ENCODE peak calls at places on chromosomes 1 and 21, in four cellular contexts. T, R, P and B are unnamed samples.

GRCh38 chr21:41168391-41169257 is 664 bp downstream of the BACE2 start:
- DNase-seq in T (peak), R (no peak), P (peak), B (peak)

GRCh38 chr1:83769072-83769471 is 229.9 kb downstream of the TTLL7 start:
- DNase-seq in T (no peak), R (no peak), P (no peak), B (no peak)

GRCh38 chr1:2624735-2625300 is 8.0 kb downstream of the MMEL1 start:
- DNase-seq in T (no peak), R (no peak), P (no peak), B (no peak)

GRCh38 chr1:184748767-184749166 is 5.9 kb downstream of the EDEM3 start:
- DNase-seq in T (no peak), R (no peak), P (no peak), B (no peak)

GRCh38 chr21:17828223-17828622 is 9.1 kb upstream of the C21orf91 start:
- DNase-seq in T (no peak), R (no peak), P (peak), B (peak)

GRCh38 chr21:28737671-28738279 is 254.9 kb downstream of the LTN1 start:
- DNase-seq in T (no peak), R (no peak), P (peak), B (peak)

GRCh38 chr1:230568008-230568407 is 74.3 kb upstream of the COG2 start:
- DNase-seq in T (no peak), R (no peak), P (peak), B (no peak)

GRCh38 chr1:244341455-244342450 is 110.0 kb downstream of the ADSS2 start:
- DNase-seq in T (no peak), R (peak), P (no peak), B (no peak)

GRCh38 chr1:205616563-205617293 is 15.1 kb downstream of the ELK4 start:
- DNase-seq in T (peak), R (no peak), P (no peak), B (no peak)

DNA sequence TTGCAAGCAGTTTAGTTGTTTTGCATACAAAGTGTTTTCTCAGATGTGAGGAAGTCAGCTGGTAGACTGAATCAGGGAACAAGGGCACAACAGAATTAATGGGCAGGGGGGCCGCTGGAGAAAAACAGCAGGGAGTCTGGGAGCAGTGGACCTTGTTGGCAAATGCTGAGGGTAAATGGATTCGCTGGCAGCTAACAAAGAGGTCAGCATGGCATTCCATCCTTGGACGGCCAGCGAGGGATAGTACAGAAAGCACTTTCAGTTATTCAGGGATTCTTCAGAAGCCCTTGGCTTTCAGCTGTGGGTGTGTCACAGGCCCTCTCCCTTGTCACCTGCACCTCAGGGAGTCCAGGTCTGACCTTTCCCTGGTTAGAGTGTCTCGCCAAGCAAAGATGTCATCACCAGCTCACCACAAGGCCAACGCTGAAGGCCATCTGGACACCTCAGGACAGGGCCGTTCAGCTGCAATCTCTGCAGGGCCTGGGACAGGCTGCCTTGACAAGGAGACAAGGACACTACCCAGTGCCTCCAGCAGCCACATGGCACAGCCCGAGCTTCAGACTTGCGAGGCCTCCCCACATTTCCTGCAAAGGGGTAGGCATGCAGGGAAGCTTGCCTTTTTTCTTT is 90.4 kb downstream of the KCNN3 start:
- DNase-seq in T (no peak), R (no peak), P (no peak), B (no peak)
- TF ChIP-seq CTCF in T (no peak), R (no peak), P (no peak), B (no peak)

GRCh38 chr1:181089777-181090505 is 1.4 kb downstream of the IER5 start:
- DNase-seq in T (peak), R (peak), P (no peak), B (peak)

GRCh38 chr1:181089017-181089776 is 697 bp downstream of the IER5 start:
- DNase-seq in T (no peak), R (peak), P (no peak), B (no peak)

GRCh38 chr1:181087400-181087901 is 1.0 kb upstream of the IER5 start:
- DNase-seq in T (peak), R (no peak), P (no peak), B (no peak)

GRCh38 chr1:181086926-181087325 is 1.6 kb upstream of the IER5 start:
- DNase-seq in T (no peak), R (no peak), P (no peak), B (peak)

DNA sequence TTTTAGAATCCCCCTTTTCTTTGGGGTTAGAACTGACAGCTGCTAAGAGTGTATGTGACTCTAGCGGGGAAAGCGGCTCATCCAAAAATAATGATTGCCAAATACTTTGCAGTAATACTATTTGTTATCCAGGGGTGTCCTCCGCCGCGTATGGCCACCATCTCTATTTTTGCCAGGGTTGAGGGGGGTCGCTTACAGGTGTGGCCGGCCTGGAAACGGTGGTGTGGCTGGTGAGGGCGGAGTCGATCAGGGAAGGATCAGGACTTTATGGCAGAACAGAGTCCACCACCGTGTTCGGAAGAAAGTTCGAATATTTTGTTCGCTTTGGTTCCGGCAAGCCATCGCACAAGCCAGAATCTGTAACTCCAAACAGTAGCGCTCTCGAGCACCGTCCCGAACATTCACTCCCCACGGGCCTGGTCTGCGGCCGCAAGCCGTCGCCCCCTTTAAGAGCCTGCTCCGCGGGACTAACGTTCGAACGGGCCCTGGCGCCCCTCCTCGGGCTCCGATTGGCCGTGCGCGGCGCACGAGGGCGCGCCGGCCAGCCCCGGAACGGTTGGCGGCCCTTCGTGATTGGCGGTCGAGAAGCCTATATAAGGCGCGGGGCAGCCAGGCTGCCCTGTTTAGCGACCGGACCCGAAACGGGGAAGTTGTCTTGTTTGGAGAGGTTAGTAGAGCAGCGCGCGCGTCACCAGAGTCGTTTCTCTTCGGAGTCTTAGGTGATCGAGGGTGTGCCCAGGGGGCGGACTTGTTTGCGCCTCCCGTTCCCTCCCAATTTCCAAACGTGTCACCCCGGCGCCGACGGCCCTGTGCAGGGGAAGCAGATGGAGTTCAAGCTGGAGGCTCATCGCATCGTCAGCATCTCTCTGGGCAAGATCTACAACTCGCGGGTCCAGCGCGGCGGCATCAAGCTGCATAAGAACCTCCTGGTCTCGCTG is at the start of gene IER5:
- DNase-seq in T (peak), R (peak), P (peak), B (peak)
- TF ChIP-seq CTCF in T (no peak), R (no peak), P (no peak), B (peak)

GRCh38 chr1:94795321-94795899 is 24.7 kb upstream of the SLC44A3 start:
- DNase-seq in T (no peak), R (no peak), P (peak), B (no peak)
- TF ChIP-seq CTCF in T (no peak), R (no peak), P (no peak), B (no peak)

GRCh38 chr21:19507682-19508260 is 1104.2 kb upstream of the TMPRSS15 start:
- DNase-seq in T (no peak), R (no peak), P (no peak), B (no peak)
- TF ChIP-seq CTCF in T (no peak), R (no peak), P (peak), B (peak)

DNA sequence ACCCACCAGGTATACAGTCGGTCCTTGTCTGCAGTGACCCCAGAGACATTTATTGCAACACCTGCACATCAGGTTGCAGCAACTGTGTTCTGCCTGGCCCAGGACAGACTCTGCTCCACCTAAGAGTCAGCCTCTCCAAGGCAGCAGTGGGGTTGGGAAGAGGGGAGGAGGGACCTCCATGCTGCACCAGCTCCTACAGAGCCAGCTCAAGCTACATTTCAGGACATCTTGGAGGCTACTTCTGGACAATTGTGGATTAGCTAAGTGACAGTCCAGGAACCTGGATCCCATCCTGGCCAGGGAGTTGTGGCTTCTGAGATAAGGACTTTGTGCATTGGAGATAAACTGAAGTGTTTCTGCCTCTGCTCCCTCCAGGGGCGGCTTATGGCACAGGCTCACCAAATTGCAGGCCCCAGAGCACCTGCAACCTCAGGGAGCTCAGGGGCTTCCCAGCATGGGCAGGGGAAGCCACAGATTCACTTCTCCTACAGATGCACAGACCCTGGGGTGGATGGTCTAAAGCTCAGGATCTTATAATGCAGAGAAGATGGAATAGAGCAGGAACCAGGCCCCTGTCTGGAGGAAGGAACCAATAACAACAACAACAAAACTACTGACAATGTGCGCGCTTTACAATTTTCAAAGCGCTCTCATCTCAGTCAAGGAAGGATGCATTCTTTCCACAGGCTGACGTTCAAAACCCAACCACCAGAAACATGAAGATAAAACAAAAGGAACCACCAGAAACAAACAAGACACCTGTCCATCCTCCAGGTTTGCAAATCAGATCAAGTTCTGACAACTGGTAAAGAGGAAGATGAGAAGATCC is 120.8 kb upstream of the IRF2BP2 start:
- DNase-seq in T (peak), R (peak), P (no peak), B (no peak)
- TF ChIP-seq CTCF in T (peak), R (no peak), P (no peak), B (no peak)

GRCh38 chr1:15952317-15953258 is 23.3 kb downstream of the ZBTB17 start:
- DNase-seq in T (no peak), R (no peak), P (peak), B (peak)
- TF ChIP-seq CTCF in T (no peak), R (no peak), P (peak), B (peak)

GRCh38 chr1:200983035-200983561 is 40.4 kb downstream of the KIF21B start:
- DNase-seq in T (no peak), R (no peak), P (no peak), B (no peak)
- TF ChIP-seq CTCF in T (no peak), R (no peak), P (no peak), B (no peak)

DNA sequence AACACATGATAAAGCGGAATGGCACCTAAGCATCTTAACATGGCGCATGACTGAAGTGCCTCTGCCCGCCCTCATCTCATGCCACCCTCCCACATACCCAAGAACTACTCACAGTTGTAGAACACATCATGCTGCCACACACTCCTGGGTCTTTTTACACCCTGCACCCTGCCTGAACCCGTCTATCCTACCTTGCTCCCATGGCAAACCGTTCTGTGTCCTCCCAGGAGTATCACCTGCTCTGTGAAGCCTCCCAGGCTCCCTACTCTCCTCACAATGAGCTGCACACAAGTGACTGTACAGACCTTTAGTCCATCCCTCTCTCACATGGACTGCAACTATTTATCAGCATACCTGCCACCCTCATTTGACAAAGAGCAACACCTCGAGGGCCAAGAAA is 144.0 kb downstream of the TGFBR3 start:
- DNase-seq in T (no peak), R (no peak), P (no peak), B (no peak)
- TF ChIP-seq CTCF in T (no peak), R (no peak), P (no peak), B (no peak)

DNA sequence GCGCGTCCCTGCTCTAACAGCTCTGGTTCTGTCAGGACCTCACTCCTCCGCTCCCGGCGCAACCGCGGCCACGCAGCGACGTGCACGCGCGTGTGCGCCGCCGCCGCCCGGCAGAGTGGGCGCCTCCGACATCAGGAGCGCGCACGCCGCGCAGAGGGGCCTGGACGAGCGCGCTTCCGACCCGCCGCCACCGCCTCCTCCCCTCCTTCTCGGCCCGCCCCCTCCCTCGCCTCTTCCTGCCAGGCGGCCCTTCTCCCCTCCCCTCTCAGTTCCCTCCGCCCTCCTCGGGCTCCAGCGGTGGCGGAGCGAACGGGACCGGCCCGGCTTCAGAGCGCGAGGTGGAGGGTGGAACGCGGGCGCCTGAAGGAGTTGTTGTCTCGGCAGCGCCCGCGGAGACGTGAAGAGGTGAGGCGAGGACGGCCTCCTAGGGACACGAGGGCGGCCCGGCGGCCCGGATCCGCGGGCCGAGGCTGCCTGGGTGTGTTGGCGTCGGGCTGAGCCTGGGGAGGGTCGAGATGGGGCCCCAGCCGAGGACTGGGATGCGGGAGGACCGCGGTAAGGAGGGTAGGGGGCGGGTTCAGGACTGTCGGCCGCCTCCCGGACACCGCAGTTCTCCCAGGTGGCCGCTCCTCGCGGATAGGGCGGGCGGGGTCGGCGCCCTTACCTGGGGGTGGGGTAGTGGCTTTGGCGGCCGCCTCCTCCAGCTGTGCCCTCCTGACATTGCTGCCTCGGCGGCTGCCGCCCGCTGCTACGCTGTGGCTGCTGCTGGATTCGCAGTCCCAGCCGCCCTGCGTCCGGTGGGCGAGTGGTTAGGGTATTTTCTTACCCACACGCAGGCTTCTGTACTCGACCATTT is at the start of gene RABGAP1L:
- DNase-seq in T (peak), R (peak), P (peak), B (peak)
- TF ChIP-seq CTCF in T (no peak), R (no peak), P (no peak), B (no peak)